ENCODE peak calls at places on chromosomes 6 and 20, in nine cellular contexts. K, C, D, E, G, B, J, N and I are unnamed samples.
A peak's percentile ranks its signal among the peaks of the same experiment; 100 is the strongest.

GRCh38 chr6:3801960-3802359 is 47.2 kb upstream of the FAM50B start:
- ATAC-seq in K (no peak), G (no peak), B (no peak), J (no peak), E (no peak), N (no peak), C (no peak), D (no peak), I (no peak)

GRCh38 chr6:167689751-167690150 is 137.0 kb upstream of the AFDN start:
- ATAC-seq in N (no peak), D (no peak), J (no peak), C (peak; percentile 58), G (no peak), B (peak; percentile 91), K (no peak), E (peak; percentile 39), I (no peak)

GRCh38 chr6:118316796-118317384 is 231.2 kb upstream of the PLN start:
- ATAC-seq in C (no peak), B (no peak), G (no peak), N (no peak), J (no peak), D (no peak), E (no peak), K (no peak), I (no peak)

GRCh38 chr20:60068509-60068908 is 110.3 kb downstream of the CDH26 start:
- ATAC-seq in E (no peak), K (no peak), B (no peak), D (no peak), J (no peak), C (no peak), G (no peak), N (no peak), I (no peak)

GRCh38 chr6:146337376-146337775 is 206.3 kb upstream of the RAB32 start:
- ATAC-seq in J (no peak), E (no peak), D (no peak), K (no peak), B (no peak), C (no peak), G (no peak), N (no peak), I (no peak)

GRCh38 chr6:47992805-47993204 is 118.2 kb downstream of the PTCHD4 start:
- ATAC-seq in B (peak; percentile 65), C (no peak), G (no peak), E (peak; percentile 96), D (no peak), K (no peak), J (no peak), N (no peak), I (no peak)

GRCh38 chr20:59752704-59753460 is 148.5 kb downstream of the PHACTR3 start:
- ATAC-seq in J (no peak), G (no peak), C (no peak), K (no peak), D (no peak), B (peak; percentile 48), E (peak; percentile 59), N (no peak), I (no peak)

GRCh38 chr20:49384437-49385434 is 97.7 kb downstream of the KCNB1 start:
- ATAC-seq in E (no peak), B (peak; percentile 50), C (no peak), K (no peak), J (peak; percentile 42), D (peak; percentile 62), N (peak; percentile 77), G (peak; percentile 73), I (peak; percentile 33)

GRCh38 chr6:14658909-14659561 is 541.5 kb downstream of the CD83 start:
- ATAC-seq in J (no peak), G (no peak), N (no peak), E (no peak), K (no peak), B (no peak), C (no peak), D (no peak), I (no peak)

GRCh38 chr6:44009425-44010321 is 117.6 kb downstream of the MRPL14 start:
- ATAC-seq in K (no peak), D (no peak), G (no peak), B (peak; percentile 28), C (no peak), J (no peak), N (no peak), E (peak; percentile 2), I (no peak)

GRCh38 chr6:125445054-125445453 is 143.3 kb upstream of the HDDC2 start:
- ATAC-seq in N (no peak), K (no peak), D (peak; percentile 4), J (no peak), B (no peak), G (no peak), C (no peak), E (no peak), I (no peak)

GRCh38 chr6:150634641-150635292 is 35.1 kb downstream of the PLEKHG1 start:
- ATAC-seq in J (no peak), N (no peak), K (no peak), E (no peak), B (no peak), C (no peak), G (no peak), D (no peak), I (no peak)

GRCh38 chr6:163383912-163384311 is 30.6 kb upstream of the QKI start:
- ATAC-seq in J (no peak), N (no peak), K (no peak), B (no peak), C (no peak), E (no peak), D (no peak), G (no peak), I (no peak)

GRCh38 chr6:10307476-10307875 is 107.4 kb downstream of the TFAP2A start:
- ATAC-seq in D (no peak), E (no peak), J (no peak), K (no peak), C (no peak), B (no peak), G (no peak), N (no peak), I (no peak)

GRCh38 chr6:42021847-42022754 is 28.2 kb upstream of the TAF8 start:
- ATAC-seq in J (peak; percentile 58), D (peak; percentile 47), G (no peak), K (peak; percentile 89), C (no peak), N (peak; percentile 86), E (peak; percentile 57), B (peak; percentile 22), I (peak; percentile 41)

GRCh38 chr20:6908673-6909072 is 141.2 kb downstream of the BMP2 start:
- ATAC-seq in K (no peak), E (no peak), G (no peak), D (no peak), B (no peak), C (no peak), N (no peak), J (no peak), I (no peak)

GRCh38 chr6:142843344-142843743 is 101.6 kb downstream of the HIVEP2 start:
- ATAC-seq in N (peak; percentile 11), J (no peak), D (no peak), K (no peak), B (no peak), C (no peak), G (no peak), E (no peak), I (no peak)

GRCh38 chr6:56437171-56437900 is 190.0 kb upstream of the COL21A1 start:
- ATAC-seq in K (no peak), N (no peak), D (no peak), C (peak; percentile 62), G (no peak), E (no peak), J (no peak), B (no peak), I (peak; percentile 78)

GRCh38 chr20:33992145-33992922 is 1.4 kb upstream of the RALY start:
- ATAC-seq in N (no peak), E (no peak), J (no peak), G (peak; percentile 3), K (no peak), B (no peak), C (no peak), D (no peak), I (no peak)

GRCh38 chr6:22470454-22471368 is 98.7 kb upstream of the HDGFL1 start:
- ATAC-seq in B (peak; percentile 90), J (no peak), K (no peak), E (peak; percentile 85), D (peak; percentile 51), G (peak; percentile 83), C (no peak), N (no peak), I (peak; percentile 67)

GRCh38 chr6:133917781-133918180 is 28.9 kb downstream of the TCF21 start:
- ATAC-seq in N (no peak), K (no peak), J (no peak), G (no peak), D (no peak), C (no peak), B (no peak), E (no peak), I (no peak)

GRCh38 chr20:47493954-47494293 is 7.8 kb upstream of the NCOA3 start:
- ATAC-seq in G (no peak), B (no peak), E (no peak), K (no peak), J (no peak), N (no peak), C (no peak), D (no peak), I (peak; percentile 67)

GRCh38 chr6:41449399-41450245 is 96.6 kb upstream of the FOXP4 start:
- ATAC-seq in J (no peak), G (no peak), K (no peak), D (no peak), E (peak; percentile 17), C (no peak), N (no peak), B (peak; percentile 30), I (no peak)

GRCh38 chr20:2446845-2447244 is 23.7 kb downstream of the SNRPB start:
- ATAC-seq in J (no peak), D (no peak), N (no peak), G (no peak), B (no peak), K (no peak), C (no peak), E (no peak), I (peak; percentile 71)

GRCh38 chr6:130776287-130776925 is 50.8 kb upstream of the SMLR1 start:
- ATAC-seq in C (no peak), D (no peak), B (no peak), G (no peak), J (peak; percentile 73), E (no peak), N (peak; percentile 75), K (no peak), I (no peak)

GRCh38 chr6:127582777-127583462 is 5.9 kb downstream of the C6orf58 start:
- ATAC-seq in D (no peak), K (no peak), B (no peak), N (no peak), E (no peak), G (no peak), J (no peak), C (no peak), I (peak; percentile 81)

GRCh38 chr6:157667211-157668033 is 155.6 kb upstream of the SNX9 start:
- ATAC-seq in K (peak; percentile 71), B (no peak), N (peak; percentile 58), G (peak; percentile 74), D (peak; percentile 75), C (no peak), J (peak; percentile 78), E (peak; percentile 41), I (peak; percentile 70)

GRCh38 chr6:154403803-154404202 is 47.2 kb upstream of the IPCEF1 start:
- ATAC-seq in C (peak; percentile 33), B (peak; percentile 41), J (no peak), D (no peak), E (peak; percentile 78), N (no peak), G (no peak), K (no peak), I (no peak)

GRCh38 chr6:157106487-157106886 is 216.8 kb downstream of the TMEM242 start:
- ATAC-seq in J (peak; percentile 27), N (no peak), E (no peak), D (peak; percentile 43), B (peak; percentile 50), C (peak; percentile 35), K (no peak), G (peak; percentile 74), I (peak; percentile 93)

GRCh38 chr6:2658788-2659187 is 91.9 kb downstream of the MYLK4 start:
- ATAC-seq in C (no peak), N (no peak), E (no peak), K (no peak), D (peak; percentile 29), B (no peak), J (no peak), G (no peak), I (peak; percentile 93)

GRCh38 chr6:25981529-25982263 is 19.1 kb downstream of the TRIM38 start:
- ATAC-seq in B (no peak), C (no peak), G (no peak), D (no peak), J (no peak), K (no peak), N (no peak), E (no peak), I (no peak)